ENCODE peak calls at places on chromosomes 1 and 21, in five cellular contexts. F is body of pancreas; B is mesendoderm; P is effector memory CD4-positive, alpha-beta T cell; E is cardiac muscle cell. D is an unnamed sample.

GRCh38 chr1:191152776-191153175 is 675.1 kb upstream of the BRINP3 start:
- DNase-seq in F (no peak), E (no peak), B (no peak), P (no peak), D (no peak)

GRCh38 chr1:203650012-203650836 is 23.6 kb downstream of the ATP2B4 start:
- DNase-seq in P (peak), E (peak), F (peak), B (peak), D (peak)

GRCh38 chr1:245715970-245716369 is 561.2 kb downstream of the KIF26B start:
- DNase-seq in F (no peak), B (no peak), E (no peak), P (no peak), D (no peak)

GRCh38 chr1:6440198-6441126 is 15.9 kb downstream of the ESPN start:
- DNase-seq in F (peak), P (peak), E (peak), B (peak), D (no peak)

GRCh38 chr1:198893763-198894444 is 255.1 kb downstream of the PTPRC start:
- DNase-seq in B (peak), E (no peak), F (no peak), P (no peak), D (no peak)

GRCh38 chr21:34771512-34772028 is 102.8 kb downstream of the CLIC6 start:
- DNase-seq in F (no peak), E (no peak), P (no peak), B (peak), D (no peak)

GRCh38 chr21:38170283-38170682 is 86.5 kb upstream of the KCNJ15 start:
- DNase-seq in P (no peak), F (no peak), E (no peak), B (peak), D (no peak)

GRCh38 chr1:74113333-74113732 is 84.6 kb downstream of the LRRIQ3 start:
- DNase-seq in F (no peak), P (no peak), E (no peak), B (no peak), D (no peak)

GRCh38 chr1:89822109-89822962 is 1.5 kb downstream of the LRRC8D start:
- DNase-seq in P (no peak), E (no peak), B (no peak), F (no peak), D (no peak)

GRCh38 chr1:6294080-6294867 is 33.4 kb upstream of the GPR153 start:
- DNase-seq in F (no peak), B (no peak), E (no peak), P (no peak), D (no peak)

GRCh38 chr1:237045278-237046016 is 3.5 kb downstream of the RYR2 start:
- DNase-seq in E (peak), P (no peak), B (peak), F (no peak), D (no peak)

GRCh38 chr1:244104309-244105060 is 53.4 kb downstream of the ZBTB18 start:
- DNase-seq in B (peak), E (no peak), F (no peak), P (no peak), D (no peak)

GRCh38 chr1:5731110-5731423 is 261.2 kb downstream of the NPHP4 start:
- DNase-seq in P (no peak), B (no peak), F (no peak), E (no peak), D (peak)

GRCh38 chr1:156848461-156849150 is 10.3 kb downstream of the INSRR start:
- DNase-seq in B (peak), P (peak), E (peak), F (peak), D (peak)

GRCh38 chr1:166383137-166383536 is 216.3 kb upstream of the FAM78B start:
- DNase-seq in F (no peak), P (no peak), B (no peak), E (no peak), D (no peak)

GRCh38 chr1:119779869-119780356 is 11.2 kb upstream of the HMGCS2 start:
- DNase-seq in P (no peak), F (peak), B (peak), E (no peak), D (no peak)

GRCh38 chr1:228405200-228405978 is 1.2 kb downstream of the TRIM11 start:
- DNase-seq in B (peak), F (no peak), E (no peak), P (no peak), D (no peak)

DNA sequence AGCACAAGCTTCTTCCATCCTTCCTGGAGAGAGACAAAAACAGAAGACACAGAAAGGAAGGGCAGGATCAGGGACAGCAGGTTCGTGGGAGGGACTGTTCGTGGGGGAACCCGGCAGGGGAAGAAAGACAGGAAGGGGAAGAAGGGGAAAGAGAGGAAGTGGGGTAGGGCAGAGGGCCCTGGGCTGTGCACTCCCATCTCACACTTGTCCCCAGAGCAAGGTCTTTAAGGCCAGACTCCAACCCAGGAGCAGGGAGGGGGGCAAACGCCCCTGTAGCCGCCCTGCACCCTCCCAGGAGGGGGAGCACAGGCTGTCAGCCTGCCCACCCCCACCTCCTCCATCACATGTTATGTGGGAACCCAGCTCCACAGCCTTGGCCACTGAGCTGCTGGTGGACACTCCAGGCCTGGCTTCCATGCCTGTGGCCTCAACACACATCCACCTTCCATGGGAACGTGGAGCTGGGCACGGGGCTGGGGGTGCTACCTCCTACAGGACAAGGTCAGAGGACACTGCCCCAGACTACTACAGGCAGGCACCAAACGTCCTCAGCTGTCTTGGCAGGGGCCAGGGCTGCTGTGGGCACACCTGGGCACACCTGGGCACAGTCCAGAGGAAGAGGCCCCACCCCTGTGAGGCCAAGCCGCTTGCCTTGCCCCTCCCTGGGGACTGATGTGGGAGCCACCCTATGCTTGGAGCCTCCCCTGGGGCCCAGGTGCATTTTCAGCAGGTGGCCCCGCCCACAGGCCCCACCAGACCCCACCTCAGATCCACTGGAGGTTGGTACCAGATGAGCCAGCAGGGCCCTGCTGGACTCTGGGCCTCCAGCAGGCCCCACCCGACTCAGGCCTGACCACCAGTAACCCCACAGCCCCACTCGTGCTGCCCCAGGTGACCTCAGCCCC is 9.2 kb downstream of the SLC19A1 start:
- DNase-seq in B (no peak), F (no peak), P (no peak), E (no peak), D (peak)
- H3K4me3 ChIP-seq in B (no peak), F (no peak), P (no peak), E (no peak), D (no peak)

GRCh38 chr21:44929799-44930542 is 9.3 kb upstream of the ITGB2 start:
- DNase-seq in F (peak), E (no peak), B (no peak), P (no peak), D (peak)
- H3K4me3 ChIP-seq in F (no peak), E (no peak), B (no peak), P (peak), D (no peak)

GRCh38 chr1:186775881-186776560 is 52.7 kb upstream of the PLA2G4A start:
- DNase-seq in E (no peak), B (no peak), F (no peak), P (no peak), D (no peak)

GRCh38 chr1:186781731-186782130 is 47.0 kb upstream of the PLA2G4A start:
- DNase-seq in F (no peak), E (no peak), P (no peak), B (no peak), D (no peak)

GRCh38 chr1:186782791-186783190 is 46.0 kb upstream of the PLA2G4A start:
- DNase-seq in P (no peak), F (no peak), B (no peak), E (no peak), D (no peak)

GRCh38 chr1:186783193-186783592 is 45.6 kb upstream of the PLA2G4A start:
- DNase-seq in B (no peak), E (no peak), F (no peak), P (no peak), D (no peak)

DNA sequence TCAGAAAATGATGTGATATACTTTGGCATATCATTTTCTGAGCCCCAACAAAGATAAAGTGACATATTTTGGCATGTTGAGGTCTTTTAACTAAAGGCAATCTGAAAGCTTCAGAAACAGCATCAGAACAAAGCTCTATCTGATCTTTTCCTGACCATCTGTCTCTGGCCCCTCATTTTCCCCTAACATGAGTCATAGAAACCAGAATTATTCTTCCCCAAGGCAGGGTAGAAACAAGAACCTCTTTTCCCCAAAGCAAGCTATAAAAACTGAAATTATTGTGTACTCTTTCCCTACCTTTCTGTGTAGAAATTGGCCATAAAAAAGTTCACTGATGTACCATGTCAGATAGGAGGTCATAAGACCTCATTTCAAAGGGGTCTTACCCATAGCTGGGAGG is 48.7 kb upstream of the PLA2G4A start:
- DNase-seq in E (no peak), B (no peak), P (no peak), F (no peak), D (no peak)
- H3K4me3 ChIP-seq in E (no peak), B (no peak), P (no peak), F (no peak), D (no peak)

GRCh38 chr1:3519301-3519885 is 64.9 kb downstream of the ARHGEF16 start:
- DNase-seq in P (no peak), F (no peak), E (no peak), B (no peak), D (no peak)

GRCh38 chr1:3521426-3521825 is 67.0 kb downstream of the ARHGEF16 start:
- DNase-seq in E (no peak), F (no peak), P (no peak), B (no peak), D (no peak)

GRCh38 chr1:3522112-3522511 is 67.6 kb downstream of the ARHGEF16 start:
- DNase-seq in E (no peak), B (no peak), P (no peak), F (no peak), D (no peak)

GRCh38 chr1:3518756-3519155 is 64.3 kb downstream of the ARHGEF16 start:
- DNase-seq in F (no peak), P (no peak), E (no peak), B (no peak), D (no peak)

GRCh38 chr1:3520419-3521378 is 66.2 kb downstream of the ARHGEF16 start:
- DNase-seq in F (no peak), E (no peak), P (no peak), B (no peak), D (no peak)
- H3K4me3 ChIP-seq in F (no peak), E (no peak), P (no peak), B (no peak), D (no peak)

DNA sequence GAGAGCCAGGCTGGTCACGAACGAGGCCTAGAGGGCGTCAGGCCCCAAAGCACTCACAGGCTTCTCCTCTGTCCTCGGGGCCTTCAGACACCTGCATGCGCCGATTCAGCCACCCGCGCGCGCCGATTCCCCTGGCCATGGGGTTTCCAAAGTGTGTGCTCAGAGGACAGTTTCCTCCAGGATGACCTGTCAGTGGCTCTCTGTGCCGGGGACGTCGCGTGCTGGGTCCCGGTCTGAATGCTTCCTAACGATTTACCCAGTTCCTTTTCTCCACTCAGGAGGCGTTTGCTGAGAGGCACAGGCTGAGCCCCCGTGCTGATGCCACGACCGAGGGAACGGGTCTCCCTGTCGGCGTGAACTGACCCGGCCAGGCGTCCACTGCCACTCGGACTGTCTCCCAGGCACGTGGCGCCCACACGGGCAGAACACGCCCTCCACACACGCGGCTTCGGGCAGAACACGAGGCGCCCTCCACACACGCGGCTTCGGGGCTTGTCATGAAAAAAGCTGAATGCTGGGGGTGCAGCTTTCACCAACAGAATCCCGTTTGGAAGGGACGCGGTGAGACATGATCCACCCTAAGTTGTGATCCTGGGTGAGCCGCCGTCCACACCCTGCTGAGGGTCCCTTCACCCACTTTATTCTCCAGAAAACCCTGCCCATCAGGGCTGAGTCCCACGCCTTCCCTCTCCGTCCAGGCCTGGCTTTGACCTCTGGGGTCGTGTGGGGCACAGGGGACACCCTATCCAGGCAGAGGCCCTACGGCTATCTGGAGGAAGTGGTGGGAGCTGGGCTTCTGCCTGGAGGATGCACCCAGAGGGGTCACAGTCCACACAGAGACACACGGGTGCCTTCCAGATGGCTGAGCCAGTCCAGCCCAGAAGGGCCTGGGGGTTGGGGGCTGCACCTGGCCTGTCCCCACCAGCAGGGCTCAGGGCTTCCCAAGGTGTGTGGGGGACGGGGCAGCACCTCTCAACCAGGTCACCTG is 56.1 kb downstream of the COL6A1 start:
- DNase-seq in F (no peak), E (no peak), P (no peak), B (no peak), D (no peak)
- H3K4me3 ChIP-seq in F (no peak), E (no peak), P (no peak), B (no peak), D (no peak)

GRCh38 chr1:52033190-52034049 is at the start of gene KTI12:
- DNase-seq in B (peak), E (peak), P (peak), F (peak), D (peak)

GRCh38 chr1:52032785-52033131 is 852 bp downstream of the KTI12 start:
- DNase-seq in E (peak), F (peak), P (no peak), B (peak), D (peak)

GRCh38 chr1:52034050-52034384 is 407 bp upstream of the KTI12 start:
- DNase-seq in E (no peak), B (no peak), F (no peak), P (no peak), D (no peak)

GRCh38 chr1:52028328-52028727 is 5.3 kb downstream of the KTI12 start:
- DNase-seq in E (no peak), B (no peak), P (no peak), F (peak), D (no peak)

DNA sequence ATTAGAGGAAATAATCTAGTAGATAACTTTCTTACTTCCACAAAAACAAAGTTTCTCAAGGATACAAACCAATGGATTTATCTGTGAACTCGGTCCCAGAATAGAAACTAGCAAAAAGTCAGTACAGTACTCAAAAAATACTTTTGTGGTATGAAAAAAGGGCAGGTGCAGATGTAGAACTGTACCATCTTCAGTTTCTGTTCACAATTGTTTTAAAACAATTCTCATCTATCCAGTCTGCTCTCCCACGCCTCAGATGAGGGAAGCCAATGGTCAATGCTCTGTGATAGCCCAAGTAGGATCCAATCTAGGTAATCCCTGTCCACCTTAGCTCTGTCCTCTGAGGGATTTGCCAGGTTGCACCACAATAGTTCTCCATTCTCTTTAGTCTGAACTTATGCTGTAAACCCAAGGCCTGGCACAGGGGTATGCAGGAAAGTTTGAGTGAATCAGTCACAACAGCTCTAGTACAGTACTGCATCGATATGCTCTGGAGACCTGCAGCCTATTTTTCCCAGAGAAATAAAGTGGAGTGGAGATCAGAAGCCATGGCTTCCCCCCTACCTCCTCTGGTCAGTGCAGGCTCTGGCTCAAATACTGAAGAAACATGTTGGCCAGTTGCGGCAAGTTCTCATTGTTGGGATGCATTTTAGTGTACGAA is 1.4 kb downstream of the KTI12 start:
- DNase-seq in E (no peak), B (no peak), F (no peak), P (no peak), D (no peak)
- H3K4me3 ChIP-seq in E (peak), B (peak), F (peak), P (peak), D (peak)